ENCODE peak calls at places on chromosomes 11 and 22, in six cellular contexts. N is uterus, M is fibroblast of lung, D is ovary, X is body of pancreas, C is HCT116. R is an unnamed sample.

GRCh38 chr11:76408171-76408965 is 27.2 kb downstream of the GVQW3 start:
- DNase-seq in N (no peak), M (no peak), D (no peak), X (no peak), C (no peak), R (no peak)

GRCh38 chr22:49577168-49578060 is 250.3 kb downstream of the BRD1 start:
- DNase-seq in N (no peak), M (no peak), D (no peak), X (no peak), C (no peak), R (peak; percentile 7)

GRCh38 chr11:355581-356458 is 13.5 kb upstream of the B4GALNT4 start:
- DNase-seq in N (peak; percentile 98), M (peak; percentile 98), D (peak; percentile 98), X (peak; percentile 92), C (peak; percentile 65), R (peak; percentile 91)

GRCh38 chr11:60959445-60959844 is 7.5 kb upstream of the SLC15A3 start:
- DNase-seq in N (no peak), M (no peak), D (no peak), X (no peak), C (no peak), R (no peak)

GRCh38 chr11:134519788-134520187 is 107.7 kb upstream of the B3GAT1 start:
- DNase-seq in N (no peak), M (no peak), D (no peak), X (no peak), C (no peak), R (no peak)

GRCh38 chr11:65396769-65397745 is 10.6 kb downstream of the FRMD8 start:
- DNase-seq in N (no peak), M (no peak), D (no peak), X (no peak), C (no peak), R (no peak)

GRCh38 chr11:23236846-23237550 is 376.7 kb upstream of the CCDC179 start:
- DNase-seq in N (no peak), M (peak; percentile 75), D (no peak), X (no peak), C (no peak), R (no peak)

GRCh38 chr22:44739024-44739423 is 13.4 kb upstream of the ARHGAP8 start:
- DNase-seq in N (no peak), M (no peak), D (no peak), X (no peak), C (no peak), R (no peak)

GRCh38 chr11:82775736-82776346 is 42.2 kb upstream of the FAM181B start:
- DNase-seq in N (no peak), M (peak; percentile 38), D (no peak), X (no peak), C (peak; percentile 36), R (no peak)

GRCh38 chr11:69560141-69560790 is 78.8 kb downstream of the LINC01488 start:
- DNase-seq in N (no peak), M (no peak), D (no peak), X (no peak), C (no peak), R (no peak)

DNA sequence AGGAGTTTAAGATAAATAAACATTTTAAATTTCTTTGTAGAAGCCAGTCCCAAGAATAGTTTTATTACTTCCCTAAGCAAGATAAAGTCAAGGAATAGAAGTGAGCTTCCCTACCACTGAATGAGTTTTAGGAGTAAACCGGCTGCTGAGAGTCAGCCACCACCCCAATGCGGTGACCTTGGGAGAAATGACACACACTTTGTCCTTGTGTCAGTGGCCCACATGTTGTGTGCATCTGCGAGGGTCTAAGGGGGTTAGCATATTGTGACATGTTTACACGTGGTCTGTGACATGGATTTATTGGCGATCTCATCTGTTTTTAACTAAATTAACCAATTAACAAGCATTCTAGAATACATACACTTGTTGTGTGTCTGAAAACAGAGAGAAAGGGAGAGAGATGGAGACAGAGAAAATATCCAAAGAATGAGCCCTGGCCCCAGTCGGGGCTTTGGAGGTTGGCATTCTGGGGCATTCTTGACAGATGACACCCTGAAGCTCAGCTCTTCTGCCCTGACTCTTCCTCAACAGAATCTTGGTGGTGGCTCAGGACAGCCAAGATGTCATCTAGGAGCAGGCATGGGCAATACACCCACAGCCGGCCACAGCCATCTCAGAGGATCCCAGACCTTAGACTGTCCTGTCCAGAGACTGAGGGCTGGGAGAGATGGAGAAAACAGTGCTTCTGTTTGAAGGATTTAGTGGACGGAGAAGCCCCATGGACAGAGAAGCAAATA is 29.7 kb upstream of the TMPRSS4 start:
- DNase-seq in N (no peak), M (no peak), D (no peak), X (no peak), C (no peak), R (no peak)
- H3K27ac ChIP-seq in N (no peak overlapping the region), M (no peak overlapping the region), D (no peak overlapping the region), X (no peak overlapping the region), C (no peak overlapping the region), R (no peak overlapping the region)

DNA sequence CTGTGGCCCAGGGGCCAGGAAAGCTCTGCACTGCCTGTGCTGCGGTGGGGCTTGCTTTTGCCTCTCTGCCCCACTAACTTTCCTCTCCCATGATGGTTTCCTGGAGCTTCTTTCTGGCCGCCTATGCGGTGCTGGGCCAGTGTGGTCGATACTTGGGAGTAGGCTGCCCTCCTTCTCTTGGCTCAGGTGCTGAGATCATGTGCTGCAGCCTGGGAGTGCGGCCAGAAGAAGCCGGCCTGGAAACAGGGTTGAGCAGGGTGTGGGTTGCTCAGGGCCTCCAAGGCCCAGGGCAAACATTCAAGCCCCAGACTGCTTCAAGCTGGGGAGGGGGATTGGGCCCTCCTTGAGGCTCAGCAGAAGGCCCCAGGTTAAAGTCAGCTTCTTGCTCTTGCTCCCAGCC is 125.0 kb downstream of the NTM start:
- DNase-seq in N (no peak), M (no peak), D (peak; percentile 22), X (peak; percentile 59), C (no peak), R (peak; percentile 74)
- H3K27ac ChIP-seq in N (no peak overlapping the region), M (no peak overlapping the region), D (no peak overlapping the region), X (no peak overlapping the region), C (no peak overlapping the region), R (no peak overlapping the region)

GRCh38 chr11:68302256-68303054 is 9.9 kb upstream of the LRP5 start:
- DNase-seq in N (no peak), M (peak; percentile 30), D (no peak), X (no peak), C (peak; percentile 39), R (no peak)
- H3K27ac ChIP-seq in N (no peak overlapping the region), M (no peak overlapping the region), D (no peak overlapping the region), X (no peak overlapping the region), C (peak overlapping the region; percentile 54), R (no peak overlapping the region)

GRCh38 chr11:67280791-67281551 is 8.1 kb upstream of the ANKRD13D start:
- DNase-seq in N (no peak), M (no peak), D (no peak), X (no peak), C (no peak), R (no peak)
- H3K27ac ChIP-seq in N (no peak overlapping the region), M (no peak overlapping the region), D (no peak overlapping the region), X (no peak overlapping the region), C (no peak overlapping the region), R (no peak overlapping the region)

GRCh38 chr22:39144101-39144815 is 8.2 kb downstream of the CBX7 start:
- DNase-seq in N (no peak), M (peak; percentile 41), D (peak; percentile 64), X (no peak), C (no peak), R (peak; percentile 38)
- H3K27ac ChIP-seq in N (peak overlapping the region; percentile 99), M (no peak overlapping the region), D (peak overlapping the region; percentile 97), X (peak overlapping the region; percentile 89), C (no peak overlapping the region), R (peak overlapping the region; percentile 31)

DNA sequence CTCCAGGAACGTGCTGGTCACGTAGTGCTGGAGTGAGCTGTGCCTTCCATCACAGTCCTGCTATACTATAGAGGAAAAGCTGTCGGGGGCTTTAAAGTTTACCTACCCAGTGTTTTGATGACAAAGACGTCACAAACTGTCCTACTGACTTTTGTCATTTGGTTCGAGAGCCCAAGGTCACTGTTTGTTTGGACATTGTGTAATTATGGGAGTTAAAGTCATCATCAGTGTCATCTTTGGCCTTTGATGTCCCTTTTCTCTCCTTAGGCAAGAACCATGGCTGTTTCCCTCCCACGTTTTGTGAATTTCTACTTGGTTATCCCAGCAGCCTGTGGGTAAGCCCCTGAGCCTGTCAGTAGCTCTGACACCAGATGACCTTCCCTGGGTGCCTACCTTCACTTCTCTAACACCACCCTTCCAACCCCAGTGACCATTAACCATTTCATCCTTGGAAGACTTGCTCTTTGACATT is 59.3 kb downstream of the SLC1A2 start:
- DNase-seq in N (no peak), M (no peak), D (no peak), X (no peak), C (no peak), R (no peak)
- H3K27ac ChIP-seq in N (peak overlapping the region; percentile 52), M (no peak overlapping the region), D (no peak overlapping the region), X (peak overlapping the region; percentile 44), C (no peak overlapping the region), R (no peak overlapping the region)

GRCh38 chr11:34637303-34637702 is 16.4 kb downstream of the EHF start:
- DNase-seq in N (no peak), M (no peak), D (no peak), X (no peak), C (no peak), R (no peak)
- H3K27ac ChIP-seq in N (no peak overlapping the region), M (no peak overlapping the region), D (no peak overlapping the region), X (peak overlapping the region; percentile 89), C (peak overlapping the region; percentile 24), R (no peak overlapping the region)

GRCh38 chr11:81394324-81394723 is 1339.3 kb downstream of the FAM181B start:
- DNase-seq in N (no peak), M (no peak), D (no peak), X (no peak), C (no peak), R (no peak)
- H3K27ac ChIP-seq in N (no peak overlapping the region), M (no peak overlapping the region), D (no peak overlapping the region), X (no peak overlapping the region), C (no peak overlapping the region), R (no peak overlapping the region)

DNA sequence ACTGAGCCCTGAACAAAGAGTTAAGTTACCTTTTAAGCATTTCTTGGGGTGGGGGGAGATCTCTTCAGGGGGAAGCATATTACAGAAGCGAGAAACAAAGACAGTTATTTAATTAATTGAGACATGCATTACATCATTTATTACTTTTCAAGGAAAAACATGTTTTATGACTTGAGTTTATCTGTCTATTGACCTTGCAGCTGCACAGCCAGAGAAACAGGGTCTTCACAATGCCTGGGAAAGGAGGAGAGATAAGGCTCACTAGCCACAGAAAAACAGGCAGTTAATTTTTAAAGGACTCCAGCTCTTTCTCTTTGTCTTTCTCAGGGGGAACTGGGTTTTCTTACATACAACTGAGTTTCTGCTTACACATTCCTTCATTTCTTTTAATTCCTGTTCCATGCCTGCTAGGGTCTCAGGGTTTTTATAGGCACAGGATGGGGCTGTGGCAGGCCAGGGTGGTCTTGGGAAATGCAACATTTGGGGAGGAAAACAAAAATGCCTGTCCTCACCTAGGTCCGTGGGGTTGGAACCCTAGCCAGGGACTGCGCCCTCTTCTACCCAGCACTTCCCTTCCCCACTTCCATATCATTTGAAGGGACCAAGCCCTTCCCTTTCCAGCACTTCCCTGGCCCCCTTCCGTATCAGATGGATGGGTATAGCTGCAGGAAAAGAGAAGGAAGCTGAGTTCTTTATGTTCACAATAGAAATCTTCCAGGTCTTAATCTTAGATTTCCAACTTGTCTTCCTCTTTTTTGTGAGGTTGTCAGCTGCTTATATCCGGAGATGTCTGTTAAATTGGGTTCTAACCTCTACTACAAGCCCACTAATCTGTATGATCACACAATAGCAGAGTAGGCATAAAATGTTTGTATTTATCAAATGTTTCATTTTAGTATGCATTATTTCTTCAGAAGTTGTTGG is 38.3 kb downstream of the BIRC2 start:
- DNase-seq in N (no peak), M (no peak), D (no peak), X (no peak), C (no peak), R (no peak)
- H3K27ac ChIP-seq in N (peak overlapping the region; percentile 60), M (no peak overlapping the region), D (peak overlapping the region; percentile 14), X (peak overlapping the region; percentile 41), C (no peak overlapping the region), R (peak overlapping the region; percentile 69)

GRCh38 chr11:34348919-34349318 is 8.9 kb downstream of the ABTB2 start:
- DNase-seq in N (no peak), M (peak; percentile 47), D (no peak), X (no peak), C (no peak), R (no peak)
- H3K27ac ChIP-seq in N (no peak overlapping the region), M (no peak overlapping the region), D (no peak overlapping the region), X (no peak overlapping the region), C (no peak overlapping the region), R (no peak overlapping the region)

R was measured in testis.